ENCODE peak calls at places on chromosomes 3 and 15, in seven cellular contexts. One of them, this sample, is unnamed.

GRCh38 chr15:42226648-42227047 is 18.5 kb upstream of the VPS39 start:
- DNase-seq in adrenal gland: no peak
- DNase-seq in NCI-H1417 treated with DMSO at 0.1 percent for 48 hours: no peak
- DNase-seq in RPMI7951: no peak
- DNase-seq in activated CD4-positive, CD25-positive, alpha-beta regulatory T cell: no peak
- DNase-seq in activated CD4-positive, alpha-beta T cell treated with anti-CD3 and anti-CD28 coated beads for 24 hours: no peak
- DNase-seq in non-pigmented ciliary epithelial cell: no peak
- DNase-seq in this sample: no peak

GRCh38 chr3:97815149-97815917 is 6.5 kb upstream of the CRYBG3 start:
- DNase-seq in adrenal gland: no peak
- DNase-seq in NCI-H1417 treated with DMSO at 0.1 percent for 48 hours: no peak
- DNase-seq in RPMI7951: peak; percentile 8
- DNase-seq in activated CD4-positive, CD25-positive, alpha-beta regulatory T cell: no peak
- DNase-seq in activated CD4-positive, alpha-beta T cell treated with anti-CD3 and anti-CD28 coated beads for 24 hours: no peak
- DNase-seq in non-pigmented ciliary epithelial cell: no peak
- DNase-seq in this sample: no peak

GRCh38 chr3:99645277-99646106 is 7.1 kb downstream of the COL8A1 start:
- DNase-seq in adrenal gland: no peak
- DNase-seq in NCI-H1417 treated with DMSO at 0.1 percent for 48 hours: no peak
- DNase-seq in RPMI7951: peak; percentile 75
- DNase-seq in activated CD4-positive, CD25-positive, alpha-beta regulatory T cell: no peak
- DNase-seq in activated CD4-positive, alpha-beta T cell treated with anti-CD3 and anti-CD28 coated beads for 24 hours: no peak
- DNase-seq in non-pigmented ciliary epithelial cell: no peak
- DNase-seq in this sample: peak; percentile 70

GRCh38 chr3:61414456-61414855 is 146.9 kb upstream of the PTPRG start:
- DNase-seq in adrenal gland: no peak
- DNase-seq in NCI-H1417 treated with DMSO at 0.1 percent for 48 hours: no peak
- DNase-seq in RPMI7951: no peak
- DNase-seq in activated CD4-positive, CD25-positive, alpha-beta regulatory T cell: no peak
- DNase-seq in activated CD4-positive, alpha-beta T cell treated with anti-CD3 and anti-CD28 coated beads for 24 hours: no peak
- DNase-seq in non-pigmented ciliary epithelial cell: no peak
- DNase-seq in this sample: no peak

GRCh38 chr3:151230644-151231043 is 27.6 kb upstream of the GPR171 start:
- DNase-seq in adrenal gland: no peak
- DNase-seq in NCI-H1417 treated with DMSO at 0.1 percent for 48 hours: no peak
- DNase-seq in RPMI7951: no peak
- DNase-seq in activated CD4-positive, CD25-positive, alpha-beta regulatory T cell: no peak
- DNase-seq in activated CD4-positive, alpha-beta T cell treated with anti-CD3 and anti-CD28 coated beads for 24 hours: no peak
- DNase-seq in non-pigmented ciliary epithelial cell: no peak
- DNase-seq in this sample: no peak

GRCh38 chr3:190175490-190175889 is 54.8 kb upstream of the P3H2 start:
- DNase-seq in adrenal gland: no peak
- DNase-seq in NCI-H1417 treated with DMSO at 0.1 percent for 48 hours: no peak
- DNase-seq in RPMI7951: peak; percentile 56
- DNase-seq in activated CD4-positive, CD25-positive, alpha-beta regulatory T cell: no peak
- DNase-seq in activated CD4-positive, alpha-beta T cell treated with anti-CD3 and anti-CD28 coated beads for 24 hours: no peak
- DNase-seq in non-pigmented ciliary epithelial cell: no peak
- DNase-seq in this sample: no peak

GRCh38 chr3:131277836-131278497 is 103.6 kb upstream of the NUDT16 start:
- DNase-seq in adrenal gland: no peak
- DNase-seq in NCI-H1417 treated with DMSO at 0.1 percent for 48 hours: no peak
- DNase-seq in RPMI7951: peak; percentile 17
- DNase-seq in activated CD4-positive, CD25-positive, alpha-beta regulatory T cell: no peak
- DNase-seq in activated CD4-positive, alpha-beta T cell treated with anti-CD3 and anti-CD28 coated beads for 24 hours: no peak
- DNase-seq in non-pigmented ciliary epithelial cell: peak; percentile 18
- DNase-seq in this sample: no peak

GRCh38 chr3:51535146-51536019 is 3.1 kb upstream of the RAD54L2 start:
- DNase-seq in adrenal gland: no peak
- DNase-seq in NCI-H1417 treated with DMSO at 0.1 percent for 48 hours: no peak
- DNase-seq in RPMI7951: no peak
- DNase-seq in activated CD4-positive, CD25-positive, alpha-beta regulatory T cell: no peak
- DNase-seq in activated CD4-positive, alpha-beta T cell treated with anti-CD3 and anti-CD28 coated beads for 24 hours: no peak
- DNase-seq in non-pigmented ciliary epithelial cell: no peak
- DNase-seq in this sample: no peak

GRCh38 chr15:68321229-68321628 is 43.7 kb downstream of the FEM1B start:
- DNase-seq in adrenal gland: no peak
- DNase-seq in NCI-H1417 treated with DMSO at 0.1 percent for 48 hours: no peak
- DNase-seq in RPMI7951: no peak
- DNase-seq in activated CD4-positive, CD25-positive, alpha-beta regulatory T cell: no peak
- DNase-seq in activated CD4-positive, alpha-beta T cell treated with anti-CD3 and anti-CD28 coated beads for 24 hours: no peak
- DNase-seq in non-pigmented ciliary epithelial cell: no peak
- DNase-seq in this sample: no peak

GRCh38 chr3:24678441-24678865 is 183.8 kb upstream of the THRB start:
- DNase-seq in adrenal gland: no peak
- DNase-seq in NCI-H1417 treated with DMSO at 0.1 percent for 48 hours: no peak
- DNase-seq in RPMI7951: peak; percentile 96
- DNase-seq in activated CD4-positive, CD25-positive, alpha-beta regulatory T cell: no peak
- DNase-seq in activated CD4-positive, alpha-beta T cell treated with anti-CD3 and anti-CD28 coated beads for 24 hours: no peak
- DNase-seq in non-pigmented ciliary epithelial cell: peak; percentile 97
- DNase-seq in this sample: peak; percentile 68

GRCh38 chr3:118675305-118675704 is 359.3 kb downstream of the IGSF11 start:
- DNase-seq in adrenal gland: no peak
- DNase-seq in NCI-H1417 treated with DMSO at 0.1 percent for 48 hours: no peak
- DNase-seq in RPMI7951: no peak
- DNase-seq in activated CD4-positive, CD25-positive, alpha-beta regulatory T cell: no peak
- DNase-seq in activated CD4-positive, alpha-beta T cell treated with anti-CD3 and anti-CD28 coated beads for 24 hours: no peak
- DNase-seq in non-pigmented ciliary epithelial cell: no peak
- DNase-seq in this sample: no peak

GRCh38 chr3:11678735-11679134 is 35.0 kb upstream of the VGLL4 start:
- DNase-seq in adrenal gland: no peak
- DNase-seq in NCI-H1417 treated with DMSO at 0.1 percent for 48 hours: no peak
- DNase-seq in RPMI7951: no peak
- DNase-seq in activated CD4-positive, CD25-positive, alpha-beta regulatory T cell: no peak
- DNase-seq in activated CD4-positive, alpha-beta T cell treated with anti-CD3 and anti-CD28 coated beads for 24 hours: no peak
- DNase-seq in non-pigmented ciliary epithelial cell: no peak
- DNase-seq in this sample: no peak

GRCh38 chr3:152574461-152575079 is 260.4 kb upstream of the P2RY1 start:
- DNase-seq in adrenal gland: peak; percentile 53
- DNase-seq in NCI-H1417 treated with DMSO at 0.1 percent for 48 hours: peak; percentile 33
- DNase-seq in RPMI7951: peak; percentile 39
- DNase-seq in activated CD4-positive, CD25-positive, alpha-beta regulatory T cell: no peak
- DNase-seq in activated CD4-positive, alpha-beta T cell treated with anti-CD3 and anti-CD28 coated beads for 24 hours: no peak
- DNase-seq in non-pigmented ciliary epithelial cell: no peak
- DNase-seq in this sample: peak; percentile 60

GRCh38 chr3:66035763-66036477 is 2.8 kb downstream of the MAGI1 start:
- DNase-seq in adrenal gland: no peak
- DNase-seq in NCI-H1417 treated with DMSO at 0.1 percent for 48 hours: no peak
- DNase-seq in RPMI7951: no peak
- DNase-seq in activated CD4-positive, CD25-positive, alpha-beta regulatory T cell: no peak
- DNase-seq in activated CD4-positive, alpha-beta T cell treated with anti-CD3 and anti-CD28 coated beads for 24 hours: no peak
- DNase-seq in non-pigmented ciliary epithelial cell: no peak
- DNase-seq in this sample: no peak

GRCh38 chr3:2158828-2159227 is 60.2 kb downstream of the CNTN4 start:
- DNase-seq in adrenal gland: no peak
- DNase-seq in NCI-H1417 treated with DMSO at 0.1 percent for 48 hours: no peak
- DNase-seq in RPMI7951: no peak
- DNase-seq in activated CD4-positive, CD25-positive, alpha-beta regulatory T cell: no peak
- DNase-seq in activated CD4-positive, alpha-beta T cell treated with anti-CD3 and anti-CD28 coated beads for 24 hours: no peak
- DNase-seq in non-pigmented ciliary epithelial cell: no peak
- DNase-seq in this sample: no peak

GRCh38 chr3:159112724-159113123 is 310.9 kb downstream of the MFSD1 start:
- DNase-seq in adrenal gland: no peak
- DNase-seq in NCI-H1417 treated with DMSO at 0.1 percent for 48 hours: no peak
- DNase-seq in RPMI7951: peak; percentile 53
- DNase-seq in activated CD4-positive, CD25-positive, alpha-beta regulatory T cell: no peak
- DNase-seq in activated CD4-positive, alpha-beta T cell treated with anti-CD3 and anti-CD28 coated beads for 24 hours: no peak
- DNase-seq in non-pigmented ciliary epithelial cell: no peak
- DNase-seq in this sample: no peak

GRCh38 chr15:62624541-62625399 is 417.8 kb upstream of the TPM1 start:
- DNase-seq in adrenal gland: no peak
- DNase-seq in NCI-H1417 treated with DMSO at 0.1 percent for 48 hours: no peak
- DNase-seq in RPMI7951: peak; percentile 86
- DNase-seq in activated CD4-positive, CD25-positive, alpha-beta regulatory T cell: no peak
- DNase-seq in activated CD4-positive, alpha-beta T cell treated with anti-CD3 and anti-CD28 coated beads for 24 hours: no peak
- DNase-seq in non-pigmented ciliary epithelial cell: peak; percentile 42
- DNase-seq in this sample: no peak

GRCh38 chr15:90558182-90558581 is 28.5 kb downstream of the CRTC3 start:
- DNase-seq in adrenal gland: peak; percentile 52
- DNase-seq in NCI-H1417 treated with DMSO at 0.1 percent for 48 hours: no peak
- DNase-seq in RPMI7951: no peak
- DNase-seq in activated CD4-positive, CD25-positive, alpha-beta regulatory T cell: no peak
- DNase-seq in activated CD4-positive, alpha-beta T cell treated with anti-CD3 and anti-CD28 coated beads for 24 hours: no peak
- DNase-seq in non-pigmented ciliary epithelial cell: no peak
- DNase-seq in this sample: peak; percentile 38

GRCh38 chr3:146280859-146281258 is 30.0 kb upstream of the PLSCR4 start:
- DNase-seq in adrenal gland: no peak
- DNase-seq in NCI-H1417 treated with DMSO at 0.1 percent for 48 hours: no peak
- DNase-seq in RPMI7951: peak; percentile 62
- DNase-seq in activated CD4-positive, CD25-positive, alpha-beta regulatory T cell: no peak
- DNase-seq in activated CD4-positive, alpha-beta T cell treated with anti-CD3 and anti-CD28 coated beads for 24 hours: no peak
- DNase-seq in non-pigmented ciliary epithelial cell: no peak
- DNase-seq in this sample: no peak

GRCh38 chr3:31974454-31974853 is 6.6 kb downstream of the OSBPL10 start:
- DNase-seq in adrenal gland: no peak
- DNase-seq in NCI-H1417 treated with DMSO at 0.1 percent for 48 hours: no peak
- DNase-seq in RPMI7951: no peak
- DNase-seq in activated CD4-positive, CD25-positive, alpha-beta regulatory T cell: no peak
- DNase-seq in activated CD4-positive, alpha-beta T cell treated with anti-CD3 and anti-CD28 coated beads for 24 hours: no peak
- DNase-seq in non-pigmented ciliary epithelial cell: peak; percentile 90
- DNase-seq in this sample: no peak

GRCh38 chr3:125002414-125002811 is 53.4 kb downstream of the HEG1 start:
- DNase-seq in adrenal gland: no peak
- DNase-seq in NCI-H1417 treated with DMSO at 0.1 percent for 48 hours: no peak
- DNase-seq in RPMI7951: no peak
- DNase-seq in activated CD4-positive, CD25-positive, alpha-beta regulatory T cell: no peak
- DNase-seq in activated CD4-positive, alpha-beta T cell treated with anti-CD3 and anti-CD28 coated beads for 24 hours: no peak
- DNase-seq in non-pigmented ciliary epithelial cell: no peak
- DNase-seq in this sample: no peak

GRCh38 chr3:138850151-138850550 is 15.4 kb upstream of the PIK3CB start:
- DNase-seq in adrenal gland: peak; percentile 28
- DNase-seq in NCI-H1417 treated with DMSO at 0.1 percent for 48 hours: no peak
- DNase-seq in RPMI7951: peak; percentile 26
- DNase-seq in activated CD4-positive, CD25-positive, alpha-beta regulatory T cell: no peak
- DNase-seq in activated CD4-positive, alpha-beta T cell treated with anti-CD3 and anti-CD28 coated beads for 24 hours: no peak
- DNase-seq in non-pigmented ciliary epithelial cell: no peak
- DNase-seq in this sample: peak; percentile 31

GRCh38 chr3:189404036-189404435 is 227.2 kb upstream of the TP63 start:
- DNase-seq in adrenal gland: no peak
- DNase-seq in NCI-H1417 treated with DMSO at 0.1 percent for 48 hours: no peak
- DNase-seq in RPMI7951: no peak
- DNase-seq in activated CD4-positive, CD25-positive, alpha-beta regulatory T cell: no peak
- DNase-seq in activated CD4-positive, alpha-beta T cell treated with anti-CD3 and anti-CD28 coated beads for 24 hours: no peak
- DNase-seq in non-pigmented ciliary epithelial cell: no peak
- DNase-seq in this sample: no peak

GRCh38 chr3:20310629-20311028 is 124.6 kb upstream of the SGO1 start:
- DNase-seq in adrenal gland: no peak
- DNase-seq in NCI-H1417 treated with DMSO at 0.1 percent for 48 hours: no peak
- DNase-seq in RPMI7951: no peak
- DNase-seq in activated CD4-positive, CD25-positive, alpha-beta regulatory T cell: no peak
- DNase-seq in activated CD4-positive, alpha-beta T cell treated with anti-CD3 and anti-CD28 coated beads for 24 hours: no peak
- DNase-seq in non-pigmented ciliary epithelial cell: no peak
- DNase-seq in this sample: peak; percentile 37

GRCh38 chr15:77028451-77029165 is 33.7 kb downstream of the PSTPIP1 start:
- DNase-seq in adrenal gland: peak; percentile 17
- DNase-seq in NCI-H1417 treated with DMSO at 0.1 percent for 48 hours: no peak
- DNase-seq in RPMI7951: no peak
- DNase-seq in activated CD4-positive, CD25-positive, alpha-beta regulatory T cell: no peak
- DNase-seq in activated CD4-positive, alpha-beta T cell treated with anti-CD3 and anti-CD28 coated beads for 24 hours: no peak
- DNase-seq in non-pigmented ciliary epithelial cell: no peak
- DNase-seq in this sample: no peak

GRCh38 chr3:4904801-4905695 is 74.2 kb upstream of the BHLHE40 start:
- DNase-seq in adrenal gland: no peak
- DNase-seq in NCI-H1417 treated with DMSO at 0.1 percent for 48 hours: peak; percentile 11
- DNase-seq in RPMI7951: peak; percentile 46
- DNase-seq in activated CD4-positive, CD25-positive, alpha-beta regulatory T cell: no peak
- DNase-seq in activated CD4-positive, alpha-beta T cell treated with anti-CD3 and anti-CD28 coated beads for 24 hours: no peak
- DNase-seq in non-pigmented ciliary epithelial cell: no peak
- DNase-seq in this sample: peak; percentile 19

GRCh38 chr3:37752661-37753055 is 109.0 kb upstream of the CTDSPL start:
- DNase-seq in adrenal gland: no peak
- DNase-seq in NCI-H1417 treated with DMSO at 0.1 percent for 48 hours: no peak
- DNase-seq in RPMI7951: no peak
- DNase-seq in activated CD4-positive, CD25-positive, alpha-beta regulatory T cell: no peak
- DNase-seq in activated CD4-positive, alpha-beta T cell treated with anti-CD3 and anti-CD28 coated beads for 24 hours: no peak
- DNase-seq in non-pigmented ciliary epithelial cell: no peak
- DNase-seq in this sample: no peak

GRCh38 chr15:73324496-73325170 is 44.1 kb downstream of the HCN4 start:
- DNase-seq in adrenal gland: no peak
- DNase-seq in NCI-H1417 treated with DMSO at 0.1 percent for 48 hours: no peak
- DNase-seq in RPMI7951: no peak
- DNase-seq in activated CD4-positive, CD25-positive, alpha-beta regulatory T cell: no peak
- DNase-seq in activated CD4-positive, alpha-beta T cell treated with anti-CD3 and anti-CD28 coated beads for 24 hours: no peak
- DNase-seq in non-pigmented ciliary epithelial cell: no peak
- DNase-seq in this sample: no peak

GRCh38 chr15:37002041-37002689 is 98.2 kb downstream of the MEIS2 start:
- DNase-seq in adrenal gland: no peak
- DNase-seq in NCI-H1417 treated with DMSO at 0.1 percent for 48 hours: no peak
- DNase-seq in RPMI7951: no peak
- DNase-seq in activated CD4-positive, CD25-positive, alpha-beta regulatory T cell: no peak
- DNase-seq in activated CD4-positive, alpha-beta T cell treated with anti-CD3 and anti-CD28 coated beads for 24 hours: no peak
- DNase-seq in non-pigmented ciliary epithelial cell: no peak
- DNase-seq in this sample: no peak